ENCODE peak calls at places on chromosomes 13 and 19, in nine cellular contexts. One of them, this sample, is unnamed.

GRCh38 chr19:48608798-48609263 is 2.3 kb downstream of the SPACA4 start:
- DNase-seq in RWPE1: peak; percentile 51
- DNase-seq in lung: no peak
- DNase-seq in heart left ventricle: no peak
- DNase-seq in IMR-90: no peak
- DNase-seq in heart right ventricle: no peak
- DNase-seq in brain microvascular endothelial cell: peak; percentile 33
- DNase-seq in PC-3: peak; percentile 35
- DNase-seq in CD4-positive, alpha-beta T cell: peak; percentile 35
- DNase-seq in this sample: no peak

GRCh38 chr13:94595006-94595942 is 678 bp downstream of the TGDS start:
- DNase-seq in CD4-positive, alpha-beta T cell: no peak
- DNase-seq in IMR-90: peak; percentile 30
- DNase-seq in lung: no peak
- DNase-seq in PC-3: peak; percentile 12
- DNase-seq in brain microvascular endothelial cell: no peak
- DNase-seq in heart right ventricle: no peak
- DNase-seq in heart left ventricle: no peak
- DNase-seq in RWPE1: peak; percentile 26
- DNase-seq in this sample: no peak

GRCh38 chr19:58586131-58586765 is 13.1 kb upstream of the MZF1 start:
- DNase-seq in IMR-90: no peak
- DNase-seq in lung: no peak
- DNase-seq in brain microvascular endothelial cell: no peak
- DNase-seq in PC-3: no peak
- DNase-seq in heart right ventricle: no peak
- DNase-seq in RWPE1: no peak
- DNase-seq in CD4-positive, alpha-beta T cell: no peak
- DNase-seq in heart left ventricle: peak; percentile 10
- DNase-seq in this sample: peak; percentile 60

GRCh38 chr13:51970251-51970793 is 40.9 kb downstream of the ATP7B start:
- DNase-seq in RWPE1: no peak
- DNase-seq in CD4-positive, alpha-beta T cell: no peak
- DNase-seq in IMR-90: no peak
- DNase-seq in heart right ventricle: no peak
- DNase-seq in heart left ventricle: no peak
- DNase-seq in PC-3: no peak
- DNase-seq in lung: no peak
- DNase-seq in brain microvascular endothelial cell: no peak
- DNase-seq in this sample: no peak

GRCh38 chr13:97339019-97339988 is 94.7 kb upstream of the RAP2A start:
- DNase-seq in CD4-positive, alpha-beta T cell: no peak
- DNase-seq in IMR-90: peak; percentile 98
- DNase-seq in heart left ventricle: peak; percentile 71
- DNase-seq in brain microvascular endothelial cell: peak; percentile 34
- DNase-seq in RWPE1: no peak
- DNase-seq in PC-3: no peak
- DNase-seq in heart right ventricle: no peak
- DNase-seq in lung: peak; percentile 47
- DNase-seq in this sample: peak; percentile 91

GRCh38 chr13:103140001-103140671 is 73.9 kb upstream of the SLC10A2 start:
- DNase-seq in PC-3: peak; percentile 42
- DNase-seq in IMR-90: no peak
- DNase-seq in lung: no peak
- DNase-seq in heart right ventricle: no peak
- DNase-seq in heart left ventricle: no peak
- DNase-seq in RWPE1: peak; percentile 34
- DNase-seq in CD4-positive, alpha-beta T cell: no peak
- DNase-seq in brain microvascular endothelial cell: peak; percentile 33
- DNase-seq in this sample: no peak

GRCh38 chr19:47296036-47296435 is 13.6 kb upstream of the C5AR1 start:
- DNase-seq in lung: peak; percentile 87
- DNase-seq in heart left ventricle: peak; percentile 76
- DNase-seq in heart right ventricle: peak; percentile 32
- DNase-seq in brain microvascular endothelial cell: peak; percentile 70
- DNase-seq in IMR-90: peak; percentile 74
- DNase-seq in CD4-positive, alpha-beta T cell: peak; percentile 62
- DNase-seq in PC-3: peak; percentile 87
- DNase-seq in RWPE1: peak; percentile 74
- DNase-seq in this sample: peak; percentile 79

GRCh38 chr13:110347535-110348308 is 40.6 kb downstream of the COL4A2 start:
- DNase-seq in lung: no peak
- DNase-seq in heart left ventricle: peak; percentile 65
- DNase-seq in heart right ventricle: peak; percentile 48
- DNase-seq in CD4-positive, alpha-beta T cell: no peak
- DNase-seq in PC-3: peak; percentile 93
- DNase-seq in brain microvascular endothelial cell: peak; percentile 88
- DNase-seq in IMR-90: peak; percentile 90
- DNase-seq in RWPE1: peak; percentile 92
- DNase-seq in this sample: no peak

GRCh38 chr19:16018106-16018755 is 58.1 kb upstream of the TPM4 start:
- DNase-seq in lung: no peak
- DNase-seq in RWPE1: no peak
- DNase-seq in IMR-90: no peak
- DNase-seq in PC-3: no peak
- DNase-seq in heart right ventricle: no peak
- DNase-seq in brain microvascular endothelial cell: no peak
- DNase-seq in CD4-positive, alpha-beta T cell: no peak
- DNase-seq in heart left ventricle: no peak
- DNase-seq in this sample: peak; percentile 42

GRCh38 chr13:43383488-43384165 is 360.2 kb downstream of the DNAJC15 start:
- DNase-seq in IMR-90: no peak
- DNase-seq in lung: no peak
- DNase-seq in CD4-positive, alpha-beta T cell: no peak
- DNase-seq in RWPE1: no peak
- DNase-seq in brain microvascular endothelial cell: no peak
- DNase-seq in heart left ventricle: no peak
- DNase-seq in heart right ventricle: no peak
- DNase-seq in PC-3: no peak
- DNase-seq in this sample: no peak

GRCh38 chr19:47432091-47432490 is 12.8 kb upstream of the MEIS3 start:
- DNase-seq in IMR-90: no peak
- DNase-seq in heart right ventricle: no peak
- DNase-seq in brain microvascular endothelial cell: no peak
- DNase-seq in RWPE1: no peak
- DNase-seq in CD4-positive, alpha-beta T cell: no peak
- DNase-seq in lung: no peak
- DNase-seq in PC-3: no peak
- DNase-seq in heart left ventricle: no peak
- DNase-seq in this sample: no peak

GRCh38 chr19:49499030-49499670 is 2.9 kb downstream of the RPS11 start:
- DNase-seq in PC-3: no peak
- DNase-seq in lung: no peak
- DNase-seq in heart right ventricle: no peak
- DNase-seq in CD4-positive, alpha-beta T cell: no peak
- DNase-seq in heart left ventricle: no peak
- DNase-seq in brain microvascular endothelial cell: no peak
- DNase-seq in RWPE1: no peak
- DNase-seq in IMR-90: no peak
- DNase-seq in this sample: no peak

GRCh38 chr19:50557009-50557613 is 11.1 kb downstream of the LRRC4B start:
- DNase-seq in brain microvascular endothelial cell: no peak
- DNase-seq in heart right ventricle: no peak
- DNase-seq in lung: no peak
- DNase-seq in heart left ventricle: no peak
- DNase-seq in PC-3: no peak
- DNase-seq in RWPE1: no peak
- DNase-seq in CD4-positive, alpha-beta T cell: no peak
- DNase-seq in IMR-90: no peak
- DNase-seq in this sample: no peak

DNA sequence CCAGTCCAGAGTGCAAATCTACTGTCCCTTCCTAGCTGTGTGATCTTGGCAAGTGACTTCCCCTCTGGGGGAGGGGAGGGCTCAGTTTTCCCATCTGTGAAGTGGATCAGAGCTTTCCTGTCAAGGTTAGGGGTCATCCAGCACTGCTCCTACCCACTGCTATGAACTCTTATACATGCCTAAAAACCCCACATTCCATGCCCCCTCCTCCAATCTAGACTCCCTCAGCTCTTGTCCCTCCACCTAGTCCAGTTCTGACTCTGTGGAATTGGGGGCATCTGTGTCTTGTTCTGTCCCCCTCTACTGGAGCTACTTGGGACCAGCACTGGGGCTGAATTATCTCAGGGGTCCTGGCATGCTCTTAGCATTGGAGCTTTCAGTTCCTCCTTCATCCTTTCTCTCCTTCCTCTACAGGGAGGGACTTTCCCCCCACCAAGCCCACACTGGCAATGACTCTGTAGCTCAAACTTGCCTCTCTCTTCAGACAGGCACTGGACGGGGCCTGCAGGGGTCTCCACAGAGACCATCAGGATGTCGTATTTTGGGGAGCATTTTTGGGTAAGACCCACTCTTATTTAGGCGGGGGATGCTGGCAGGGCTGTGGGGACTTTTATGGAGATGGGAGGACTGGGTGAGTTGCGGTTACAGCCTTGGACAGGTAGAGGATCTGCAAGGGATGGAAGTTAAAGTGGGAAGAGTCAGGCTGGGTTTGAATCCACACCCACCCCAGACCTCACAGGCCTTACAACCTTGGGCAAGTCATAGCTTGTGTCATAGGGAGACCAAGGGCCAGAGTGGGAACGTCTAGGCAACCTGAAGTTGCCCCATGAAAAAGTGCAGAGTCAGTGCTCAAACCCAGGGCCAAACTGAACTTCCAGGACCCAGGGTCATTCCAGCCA is 3.6 kb downstream of the FCHO1 start:
- DNase-seq in IMR-90: no peak
- DNase-seq in brain microvascular endothelial cell: no peak
- DNase-seq in RWPE1: no peak
- DNase-seq in CD4-positive, alpha-beta T cell: no peak
- DNase-seq in heart left ventricle: no peak
- DNase-seq in heart right ventricle: no peak
- DNase-seq in PC-3: no peak
- DNase-seq in lung: no peak
- DNase-seq in this sample: no peak
- H3K27ac ChIP-seq in IMR-90: no peak overlapping the region
- H3K27ac ChIP-seq in brain microvascular endothelial cell: no peak overlapping the region
- H3K27ac ChIP-seq in RWPE1: peak overlapping the region; percentile 76
- H3K27ac ChIP-seq in CD4-positive, alpha-beta T cell: peak overlapping the region; percentile 27
- H3K27ac ChIP-seq in heart left ventricle: no peak overlapping the region
- H3K27ac ChIP-seq in heart right ventricle: no peak overlapping the region
- H3K27ac ChIP-seq in PC-3: no peak overlapping the region
- H3K27ac ChIP-seq in lung: no peak overlapping the region
- H3K27ac ChIP-seq in this sample: no peak overlapping the region

GRCh38 chr19:2613507-2614295 is 88.8 kb downstream of the GNG7 start:
- DNase-seq in brain microvascular endothelial cell: no peak
- DNase-seq in RWPE1: no peak
- DNase-seq in heart left ventricle: no peak
- DNase-seq in PC-3: peak; percentile 53
- DNase-seq in CD4-positive, alpha-beta T cell: peak; percentile 45
- DNase-seq in lung: no peak
- DNase-seq in IMR-90: peak; percentile 12
- DNase-seq in heart right ventricle: peak; percentile 53
- DNase-seq in this sample: peak; percentile 73

GRCh38 chr19:2610637-2611482 is 91.6 kb downstream of the GNG7 start:
- DNase-seq in heart right ventricle: peak; percentile 96
- DNase-seq in heart left ventricle: peak; percentile 92
- DNase-seq in IMR-90: peak; percentile 94
- DNase-seq in lung: peak; percentile 92
- DNase-seq in RWPE1: peak; percentile 78
- DNase-seq in brain microvascular endothelial cell: peak; percentile 97
- DNase-seq in PC-3: peak; percentile 88
- DNase-seq in CD4-positive, alpha-beta T cell: peak; percentile 87
- DNase-seq in this sample: peak; percentile 96

GRCh38 chr19:2609389-2610116 is 92.9 kb downstream of the GNG7 start:
- DNase-seq in PC-3: no peak
- DNase-seq in CD4-positive, alpha-beta T cell: no peak
- DNase-seq in IMR-90: no peak
- DNase-seq in RWPE1: no peak
- DNase-seq in heart left ventricle: no peak
- DNase-seq in lung: no peak
- DNase-seq in heart right ventricle: no peak
- DNase-seq in brain microvascular endothelial cell: no peak
- DNase-seq in this sample: no peak

GRCh38 chr19:2612619-2613249 is 89.8 kb downstream of the GNG7 start:
- DNase-seq in lung: no peak
- DNase-seq in PC-3: no peak
- DNase-seq in RWPE1: no peak
- DNase-seq in heart left ventricle: no peak
- DNase-seq in IMR-90: no peak
- DNase-seq in brain microvascular endothelial cell: no peak
- DNase-seq in CD4-positive, alpha-beta T cell: no peak
- DNase-seq in heart right ventricle: no peak
- DNase-seq in this sample: peak; percentile 61

GRCh38 chr19:2611483-2612464 is 90.7 kb downstream of the GNG7 start:
- DNase-seq in IMR-90: no peak
- DNase-seq in heart left ventricle: no peak
- DNase-seq in heart right ventricle: no peak
- DNase-seq in brain microvascular endothelial cell: no peak
- DNase-seq in PC-3: no peak
- DNase-seq in CD4-positive, alpha-beta T cell: no peak
- DNase-seq in RWPE1: no peak
- DNase-seq in lung: no peak
- DNase-seq in this sample: peak; percentile 56
- TF ChIP-seq CTCF in IMR-90: no peak
- TF ChIP-seq CTCF in heart left ventricle: peak; percentile 6
- TF ChIP-seq CTCF in heart right ventricle: no peak
- TF ChIP-seq CTCF in brain microvascular endothelial cell: peak; percentile 13
- TF ChIP-seq CTCF in PC-3: no peak
- TF ChIP-seq CTCF in CD4-positive, alpha-beta T cell: peak; percentile 2
- TF ChIP-seq CTCF in RWPE1: peak; percentile 50
- TF ChIP-seq CTCF in lung: no peak
- TF ChIP-seq CTCF in this sample: no peak

DNA sequence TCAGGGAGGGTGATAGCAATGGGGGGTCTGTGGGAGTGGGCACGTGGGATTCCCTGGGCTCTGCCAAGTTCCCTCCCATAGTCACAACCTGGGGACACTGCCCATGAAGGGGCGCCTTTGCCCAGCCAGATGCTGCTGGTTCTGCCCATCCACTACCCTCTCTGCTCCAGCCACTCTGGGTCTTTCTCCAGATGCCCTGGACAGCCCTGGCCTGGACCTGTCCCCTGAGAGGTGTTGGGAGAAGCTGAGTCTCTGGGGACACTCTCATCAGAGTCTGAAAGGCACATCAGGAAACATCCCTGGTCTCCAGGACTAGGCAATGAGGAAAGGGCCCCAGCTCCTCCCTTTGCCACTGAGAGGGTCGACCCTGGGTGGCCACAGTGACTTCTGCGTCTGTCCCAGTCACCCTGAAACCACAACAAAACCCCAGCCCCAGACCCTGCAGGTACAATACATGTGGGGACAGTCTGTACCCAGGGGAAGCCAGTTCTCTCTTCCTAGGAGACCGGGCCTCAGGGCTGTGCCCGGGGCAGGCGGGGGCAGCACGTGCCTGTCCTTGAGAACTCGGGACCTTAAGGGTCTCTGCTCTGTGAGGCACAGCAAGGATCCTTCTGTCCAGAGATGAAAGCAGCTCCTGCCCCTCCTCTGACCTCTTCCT is 9.3 kb upstream of the CEACAM7 start:
- DNase-seq in lung: no peak
- DNase-seq in heart left ventricle: no peak
- DNase-seq in PC-3: no peak
- DNase-seq in heart right ventricle: no peak
- DNase-seq in brain microvascular endothelial cell: no peak
- DNase-seq in IMR-90: no peak
- DNase-seq in CD4-positive, alpha-beta T cell: no peak
- DNase-seq in RWPE1: no peak
- DNase-seq in this sample: peak; percentile 33
- H3K27ac ChIP-seq in lung: no peak overlapping the region
- H3K27ac ChIP-seq in heart left ventricle: no peak overlapping the region
- H3K27ac ChIP-seq in PC-3: no peak overlapping the region
- H3K27ac ChIP-seq in heart right ventricle: no peak overlapping the region
- H3K27ac ChIP-seq in brain microvascular endothelial cell: no peak overlapping the region
- H3K27ac ChIP-seq in IMR-90: no peak overlapping the region
- H3K27ac ChIP-seq in CD4-positive, alpha-beta T cell: no peak overlapping the region
- H3K27ac ChIP-seq in RWPE1: no peak overlapping the region
- H3K27ac ChIP-seq in this sample: no peak overlapping the region

GRCh38 chr19:53076984-53077383 is 26.2 kb downstream of the ZNF160 start:
- DNase-seq in CD4-positive, alpha-beta T cell: no peak
- DNase-seq in RWPE1: no peak
- DNase-seq in brain microvascular endothelial cell: peak; percentile 60
- DNase-seq in PC-3: peak; percentile 13
- DNase-seq in lung: no peak
- DNase-seq in heart right ventricle: peak; percentile 55
- DNase-seq in heart left ventricle: peak; percentile 63
- DNase-seq in IMR-90: peak; percentile 28
- DNase-seq in this sample: peak; percentile 64
- TF ChIP-seq CTCF in CD4-positive, alpha-beta T cell: no peak
- TF ChIP-seq CTCF in RWPE1: no peak
- TF ChIP-seq CTCF in brain microvascular endothelial cell: peak; percentile 79
- TF ChIP-seq CTCF in PC-3: peak; percentile 58
- TF ChIP-seq CTCF in lung: peak; percentile 43
- TF ChIP-seq CTCF in heart right ventricle: peak; percentile 63
- TF ChIP-seq CTCF in heart left ventricle: peak; percentile 82
- TF ChIP-seq CTCF in IMR-90: peak; percentile 49
- TF ChIP-seq CTCF in this sample: peak; percentile 74